ENCODE peak calls at places on chromosomes 6 and 20, in seven cellular contexts. One of them, this sample, is unnamed.

GRCh38 chr6:24848461-24848860 is 49.7 kb upstream of the ARMH2 start:
- DNase-seq in upper lobe of right lung: no peak
- DNase-seq in bronchial epithelial cell: no peak
- DNase-seq in heart left ventricle: no peak
- DNase-seq in GM12865: no peak
- DNase-seq in pancreas: no peak
- DNase-seq in psoas muscle: no peak
- DNase-seq in this sample: no peak

GRCh38 chr6:54291146-54291545 is 17.1 kb upstream of the TINAG start:
- DNase-seq in pancreas: no peak
- DNase-seq in GM12865: peak
- DNase-seq in upper lobe of right lung: no peak
- DNase-seq in bronchial epithelial cell: peak
- DNase-seq in heart left ventricle: no peak
- DNase-seq in psoas muscle: no peak
- DNase-seq in this sample: peak

GRCh38 chr6:14074723-14075503 is 42.7 kb upstream of the CD83 start:
- DNase-seq in pancreas: no peak
- DNase-seq in heart left ventricle: no peak
- DNase-seq in GM12865: peak
- DNase-seq in bronchial epithelial cell: peak
- DNase-seq in psoas muscle: no peak
- DNase-seq in upper lobe of right lung: no peak
- DNase-seq in this sample: no peak

GRCh38 chr6:83518946-83519489 is 6.7 kb downstream of the PRSS35 start:
- DNase-seq in psoas muscle: no peak
- DNase-seq in heart left ventricle: no peak
- DNase-seq in GM12865: no peak
- DNase-seq in pancreas: no peak
- DNase-seq in upper lobe of right lung: no peak
- DNase-seq in bronchial epithelial cell: no peak
- DNase-seq in this sample: no peak

GRCh38 chr6:39218868-39219567 is 10.3 kb downstream of the KCNK5 start:
- DNase-seq in psoas muscle: no peak
- DNase-seq in upper lobe of right lung: no peak
- DNase-seq in heart left ventricle: no peak
- DNase-seq in pancreas: no peak
- DNase-seq in bronchial epithelial cell: peak
- DNase-seq in GM12865: peak
- DNase-seq in this sample: no peak

GRCh38 chr6:110597754-110598153 is 121.3 kb upstream of the SLC22A16 start:
- DNase-seq in heart left ventricle: no peak
- DNase-seq in psoas muscle: no peak
- DNase-seq in upper lobe of right lung: no peak
- DNase-seq in GM12865: no peak
- DNase-seq in pancreas: no peak
- DNase-seq in bronchial epithelial cell: no peak
- DNase-seq in this sample: no peak

GRCh38 chr6:50846109-50846859 is 27.6 kb downstream of the TFAP2B start:
- DNase-seq in upper lobe of right lung: no peak
- DNase-seq in pancreas: no peak
- DNase-seq in bronchial epithelial cell: no peak
- DNase-seq in psoas muscle: no peak
- DNase-seq in heart left ventricle: no peak
- DNase-seq in GM12865: no peak
- DNase-seq in this sample: no peak

GRCh38 chr6:152223622-152224021 is 413.5 kb downstream of the SYNE1 start:
- DNase-seq in pancreas: no peak
- DNase-seq in bronchial epithelial cell: no peak
- DNase-seq in heart left ventricle: no peak
- DNase-seq in GM12865: no peak
- DNase-seq in upper lobe of right lung: no peak
- DNase-seq in psoas muscle: no peak
- DNase-seq in this sample: no peak

GRCh38 chr6:21185849-21186478 is 407.6 kb upstream of the SOX4 start:
- DNase-seq in upper lobe of right lung: no peak
- DNase-seq in GM12865: no peak
- DNase-seq in heart left ventricle: no peak
- DNase-seq in bronchial epithelial cell: no peak
- DNase-seq in pancreas: no peak
- DNase-seq in psoas muscle: no peak
- DNase-seq in this sample: no peak

GRCh38 chr6:44006123-44006871 is 121.0 kb downstream of the MRPL14 start:
- DNase-seq in pancreas: no peak
- DNase-seq in upper lobe of right lung: peak
- DNase-seq in psoas muscle: peak
- DNase-seq in bronchial epithelial cell: no peak
- DNase-seq in GM12865: no peak
- DNase-seq in heart left ventricle: no peak
- DNase-seq in this sample: no peak

GRCh38 chr20:63198606-63199005 is 17.3 kb downstream of the YTHDF1 start:
- DNase-seq in pancreas: no peak
- DNase-seq in bronchial epithelial cell: no peak
- DNase-seq in psoas muscle: no peak
- DNase-seq in heart left ventricle: no peak
- DNase-seq in upper lobe of right lung: no peak
- DNase-seq in GM12865: no peak
- DNase-seq in this sample: no peak

DNA sequence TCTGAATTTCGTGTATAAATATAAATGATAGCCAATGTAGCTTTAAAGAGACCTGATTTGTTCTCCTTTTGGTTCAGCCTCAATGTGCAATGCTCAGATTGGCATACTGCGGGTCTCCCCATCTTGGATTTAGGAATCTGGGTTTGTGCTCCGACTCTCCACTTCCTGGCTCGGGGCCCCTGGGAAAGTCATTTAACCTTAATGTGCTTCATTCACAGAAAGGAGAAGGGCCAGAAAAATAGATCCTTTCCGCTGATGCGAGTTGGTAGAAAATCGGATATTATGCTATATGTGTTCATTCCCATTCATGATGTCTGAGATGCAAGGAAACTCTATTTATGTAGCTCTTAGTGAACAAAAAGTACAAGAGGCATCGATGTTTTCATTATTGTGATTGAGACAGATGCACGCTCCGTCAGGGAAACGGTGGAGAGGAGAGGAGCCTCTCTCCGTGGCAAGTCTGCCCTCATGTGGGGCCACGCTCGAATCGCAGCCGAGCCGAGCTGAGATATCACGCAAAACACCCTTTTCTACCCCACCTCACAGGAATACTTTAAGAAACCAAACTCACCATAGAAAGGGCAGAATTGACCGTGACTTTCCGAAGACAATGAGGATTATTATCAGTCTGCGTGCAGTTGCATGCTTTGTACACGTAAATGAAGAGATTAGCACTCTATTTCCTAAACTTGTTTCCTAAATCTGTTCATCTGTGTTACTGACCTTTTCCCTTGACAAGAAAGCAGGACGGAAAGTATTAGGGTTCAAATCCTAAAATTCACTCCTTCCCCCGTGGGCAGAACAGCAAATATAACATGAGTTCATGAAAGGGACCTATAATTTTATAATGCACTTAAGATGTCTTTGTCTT is 136.6 kb downstream of the COL9A1 start:
- DNase-seq in GM12865: peak
- DNase-seq in bronchial epithelial cell: peak
- DNase-seq in psoas muscle: peak
- DNase-seq in upper lobe of right lung: peak
- DNase-seq in pancreas: peak
- DNase-seq in heart left ventricle: peak
- DNase-seq in this sample: no peak
- H3K4me3 ChIP-seq in GM12865: no peak
- H3K4me3 ChIP-seq in bronchial epithelial cell: no peak
- H3K4me3 ChIP-seq in psoas muscle: peak
- H3K4me3 ChIP-seq in upper lobe of right lung: no peak
- H3K4me3 ChIP-seq in pancreas: no peak
- H3K4me3 ChIP-seq in heart left ventricle: no peak
- H3K4me3 ChIP-seq in this sample: peak

DNA sequence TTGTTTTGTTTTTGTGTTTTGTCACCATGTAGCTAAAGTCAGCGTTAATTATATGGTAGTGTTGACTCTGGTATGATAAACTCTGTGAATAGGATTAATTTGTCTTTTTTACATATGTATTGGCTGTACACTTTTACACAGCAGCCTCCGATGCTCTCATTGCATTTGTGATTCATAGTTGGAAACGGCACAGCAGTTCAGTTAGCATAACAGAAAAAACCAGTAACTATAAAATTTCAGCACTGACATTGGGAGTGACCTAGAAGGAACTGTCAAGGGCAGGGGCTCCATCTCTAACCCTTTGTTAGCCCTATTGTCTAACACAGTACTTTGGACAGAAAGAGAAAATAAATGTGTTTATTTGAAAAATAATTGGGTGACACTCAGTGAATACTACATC is 5.6 kb upstream of the BEND6 start:
- DNase-seq in psoas muscle: no peak
- DNase-seq in GM12865: no peak
- DNase-seq in heart left ventricle: no peak
- DNase-seq in upper lobe of right lung: no peak
- DNase-seq in bronchial epithelial cell: no peak
- DNase-seq in pancreas: no peak
- DNase-seq in this sample: no peak
- H3K4me3 ChIP-seq in psoas muscle: no peak
- H3K4me3 ChIP-seq in GM12865: no peak
- H3K4me3 ChIP-seq in heart left ventricle: no peak
- H3K4me3 ChIP-seq in upper lobe of right lung: no peak
- H3K4me3 ChIP-seq in bronchial epithelial cell: no peak
- H3K4me3 ChIP-seq in pancreas: no peak
- H3K4me3 ChIP-seq in this sample: no peak

GRCh38 chr6:131060311-131060710 is 2.7 kb downstream of the EPB41L2 start:
- DNase-seq in pancreas: no peak
- DNase-seq in upper lobe of right lung: no peak
- DNase-seq in psoas muscle: no peak
- DNase-seq in bronchial epithelial cell: no peak
- DNase-seq in GM12865: peak
- DNase-seq in heart left ventricle: no peak
- DNase-seq in this sample: no peak
- H3K4me3 ChIP-seq in pancreas: no peak
- H3K4me3 ChIP-seq in upper lobe of right lung: no peak
- H3K4me3 ChIP-seq in psoas muscle: no peak
- H3K4me3 ChIP-seq in bronchial epithelial cell: no peak
- H3K4me3 ChIP-seq in GM12865: no peak
- H3K4me3 ChIP-seq in heart left ventricle: no peak
- H3K4me3 ChIP-seq in this sample: no peak

DNA sequence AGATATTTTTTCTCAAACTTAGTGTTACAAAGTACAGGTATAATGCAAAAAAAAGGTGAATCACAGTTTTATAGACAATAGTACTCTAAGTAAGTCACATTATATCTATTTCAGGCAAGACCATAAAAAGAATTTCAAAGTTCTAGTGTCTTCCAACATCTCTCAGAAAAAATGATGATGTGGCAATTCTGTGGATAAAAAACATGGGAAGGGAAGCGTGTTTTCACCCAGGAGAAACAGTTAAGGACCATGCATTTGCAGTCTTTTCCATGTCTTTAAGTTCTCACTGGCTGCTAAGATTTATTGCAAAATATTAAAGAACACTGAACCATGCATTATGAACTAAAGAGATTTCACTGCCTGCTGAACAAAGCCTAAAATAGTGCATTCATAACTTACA is 1.8 kb downstream of the SSR1 start:
- DNase-seq in heart left ventricle: no peak
- DNase-seq in bronchial epithelial cell: no peak
- DNase-seq in GM12865: no peak
- DNase-seq in psoas muscle: no peak
- DNase-seq in pancreas: no peak
- DNase-seq in upper lobe of right lung: no peak
- DNase-seq in this sample: no peak
- H3K4me3 ChIP-seq in heart left ventricle: no peak
- H3K4me3 ChIP-seq in bronchial epithelial cell: no peak
- H3K4me3 ChIP-seq in GM12865: peak
- H3K4me3 ChIP-seq in psoas muscle: peak
- H3K4me3 ChIP-seq in pancreas: no peak
- H3K4me3 ChIP-seq in upper lobe of right lung: no peak
- H3K4me3 ChIP-seq in this sample: peak

GRCh38 chr6:3850451-3851203 is 1.5 kb downstream of the FAM50B start:
- DNase-seq in pancreas: no peak
- DNase-seq in upper lobe of right lung: no peak
- DNase-seq in psoas muscle: no peak
- DNase-seq in bronchial epithelial cell: no peak
- DNase-seq in heart left ventricle: no peak
- DNase-seq in GM12865: peak
- DNase-seq in this sample: no peak

GRCh38 chr6:3847521-3847920 is 1.7 kb upstream of the FAM50B start:
- DNase-seq in heart left ventricle: no peak
- DNase-seq in bronchial epithelial cell: no peak
- DNase-seq in upper lobe of right lung: no peak
- DNase-seq in psoas muscle: no peak
- DNase-seq in GM12865: no peak
- DNase-seq in pancreas: no peak
- DNase-seq in this sample: no peak

GRCh38 chr6:3848925-3849605 is at the start of gene FAM50B:
- DNase-seq in heart left ventricle: peak
- DNase-seq in GM12865: peak
- DNase-seq in psoas muscle: peak
- DNase-seq in upper lobe of right lung: peak
- DNase-seq in pancreas: peak
- DNase-seq in bronchial epithelial cell: peak
- DNase-seq in this sample: peak

GRCh38 chr6:3849681-3850450 is 693 bp downstream of the FAM50B start:
- DNase-seq in psoas muscle: peak
- DNase-seq in GM12865: peak
- DNase-seq in pancreas: peak
- DNase-seq in heart left ventricle: no peak
- DNase-seq in upper lobe of right lung: peak
- DNase-seq in bronchial epithelial cell: no peak
- DNase-seq in this sample: no peak

GRCh38 chr6:3848380-3848779 is 793 bp upstream of the FAM50B start:
- DNase-seq in psoas muscle: no peak
- DNase-seq in GM12865: no peak
- DNase-seq in heart left ventricle: no peak
- DNase-seq in upper lobe of right lung: no peak
- DNase-seq in pancreas: no peak
- DNase-seq in bronchial epithelial cell: peak
- DNase-seq in this sample: no peak
- H3K4me3 ChIP-seq in psoas muscle: peak
- H3K4me3 ChIP-seq in GM12865: no peak
- H3K4me3 ChIP-seq in heart left ventricle: peak
- H3K4me3 ChIP-seq in upper lobe of right lung: peak
- H3K4me3 ChIP-seq in pancreas: no peak
- H3K4me3 ChIP-seq in bronchial epithelial cell: peak
- H3K4me3 ChIP-seq in this sample: peak

GRCh38 chr6:27667651-27668441 is 194.9 kb upstream of the ZNF184 start:
- DNase-seq in bronchial epithelial cell: peak
- DNase-seq in psoas muscle: no peak
- DNase-seq in heart left ventricle: no peak
- DNase-seq in pancreas: no peak
- DNase-seq in GM12865: peak
- DNase-seq in upper lobe of right lung: no peak
- DNase-seq in this sample: no peak
- H3K4me3 ChIP-seq in bronchial epithelial cell: peak
- H3K4me3 ChIP-seq in psoas muscle: no peak
- H3K4me3 ChIP-seq in heart left ventricle: no peak
- H3K4me3 ChIP-seq in pancreas: no peak
- H3K4me3 ChIP-seq in GM12865: peak
- H3K4me3 ChIP-seq in upper lobe of right lung: no peak
- H3K4me3 ChIP-seq in this sample: peak

GRCh38 chr20:57582029-57582378 is 21.1 kb downstream of the PCK1 start:
- DNase-seq in psoas muscle: no peak
- DNase-seq in GM12865: no peak
- DNase-seq in upper lobe of right lung: no peak
- DNase-seq in pancreas: no peak
- DNase-seq in bronchial epithelial cell: no peak
- DNase-seq in heart left ventricle: no peak
- DNase-seq in this sample: no peak
- H3K4me3 ChIP-seq in psoas muscle: no peak
- H3K4me3 ChIP-seq in GM12865: no peak
- H3K4me3 ChIP-seq in upper lobe of right lung: no peak
- H3K4me3 ChIP-seq in pancreas: no peak
- H3K4me3 ChIP-seq in bronchial epithelial cell: no peak
- H3K4me3 ChIP-seq in heart left ventricle: no peak
- H3K4me3 ChIP-seq in this sample: no peak